ENCODE peak calls at places on chromosomes 12 and 14, in ten cellular contexts. One of them, this sample, is unnamed.

GRCh38 chr14:58298880-58299664 is 717 bp downstream of the ARID4A start:
- DNase-seq in SK-N-MC: no peak
- DNase-seq in upper lobe of right lung: peak
- DNase-seq in dorsolateral prefrontal cortex: peak
- DNase-seq in breast epithelium: no peak
- DNase-seq in CD8-positive, alpha-beta T cell: peak
- DNase-seq in spleen: peak
- DNase-seq in kidney: peak
- DNase-seq in A549: no peak
- DNase-seq in cardiac muscle cell: peak
- DNase-seq in this sample: peak

GRCh38 chr12:30391766-30392366 is 303.8 kb downstream of the IPO8 start:
- DNase-seq in breast epithelium: no peak
- DNase-seq in cardiac muscle cell: no peak
- DNase-seq in upper lobe of right lung: no peak
- DNase-seq in CD8-positive, alpha-beta T cell: no peak
- DNase-seq in dorsolateral prefrontal cortex: no peak
- DNase-seq in SK-N-MC: no peak
- DNase-seq in spleen: no peak
- DNase-seq in kidney: no peak
- DNase-seq in A549: no peak
- DNase-seq in this sample: no peak

GRCh38 chr12:108312073-108312884 is 26.8 kb downstream of the CMKLR1 start:
- DNase-seq in SK-N-MC: no peak
- DNase-seq in spleen: no peak
- DNase-seq in A549: no peak
- DNase-seq in CD8-positive, alpha-beta T cell: no peak
- DNase-seq in dorsolateral prefrontal cortex: no peak
- DNase-seq in breast epithelium: no peak
- DNase-seq in kidney: peak
- DNase-seq in cardiac muscle cell: no peak
- DNase-seq in upper lobe of right lung: no peak
- DNase-seq in this sample: no peak

GRCh38 chr12:114381177-114381576 is 24.8 kb downstream of the TBX5 start:
- DNase-seq in spleen: no peak
- DNase-seq in SK-N-MC: no peak
- DNase-seq in A549: no peak
- DNase-seq in breast epithelium: no peak
- DNase-seq in kidney: no peak
- DNase-seq in cardiac muscle cell: peak
- DNase-seq in CD8-positive, alpha-beta T cell: no peak
- DNase-seq in dorsolateral prefrontal cortex: no peak
- DNase-seq in upper lobe of right lung: no peak
- DNase-seq in this sample: no peak

GRCh38 chr14:50875359-50876090 is 3.7 kb downstream of the ABHD12B start:
- DNase-seq in dorsolateral prefrontal cortex: no peak
- DNase-seq in breast epithelium: no peak
- DNase-seq in upper lobe of right lung: no peak
- DNase-seq in A549: no peak
- DNase-seq in SK-N-MC: no peak
- DNase-seq in spleen: no peak
- DNase-seq in CD8-positive, alpha-beta T cell: peak
- DNase-seq in kidney: no peak
- DNase-seq in cardiac muscle cell: no peak
- DNase-seq in this sample: no peak

GRCh38 chr14:89625208-89625987 is 208.4 kb upstream of the FOXN3 start:
- DNase-seq in A549: no peak
- DNase-seq in breast epithelium: no peak
- DNase-seq in spleen: no peak
- DNase-seq in upper lobe of right lung: no peak
- DNase-seq in dorsolateral prefrontal cortex: peak
- DNase-seq in cardiac muscle cell: no peak
- DNase-seq in kidney: peak
- DNase-seq in CD8-positive, alpha-beta T cell: no peak
- DNase-seq in SK-N-MC: no peak
- DNase-seq in this sample: no peak

GRCh38 chr12:69500631-69501030 is 30.4 kb downstream of the FRS2 start:
- DNase-seq in breast epithelium: no peak
- DNase-seq in dorsolateral prefrontal cortex: no peak
- DNase-seq in A549: no peak
- DNase-seq in upper lobe of right lung: no peak
- DNase-seq in spleen: no peak
- DNase-seq in kidney: no peak
- DNase-seq in cardiac muscle cell: no peak
- DNase-seq in SK-N-MC: no peak
- DNase-seq in CD8-positive, alpha-beta T cell: no peak
- DNase-seq in this sample: no peak

GRCh38 chr12:104689630-104690029 is 232.9 kb downstream of the CHST11 start:
- DNase-seq in A549: no peak
- DNase-seq in SK-N-MC: no peak
- DNase-seq in spleen: no peak
- DNase-seq in CD8-positive, alpha-beta T cell: no peak
- DNase-seq in upper lobe of right lung: no peak
- DNase-seq in kidney: no peak
- DNase-seq in dorsolateral prefrontal cortex: no peak
- DNase-seq in cardiac muscle cell: no peak
- DNase-seq in breast epithelium: no peak
- DNase-seq in this sample: no peak

GRCh38 chr12:12748051-12748450 is 30.9 kb downstream of the CDKN1B start:
- DNase-seq in spleen: no peak
- DNase-seq in dorsolateral prefrontal cortex: no peak
- DNase-seq in breast epithelium: no peak
- DNase-seq in A549: no peak
- DNase-seq in kidney: no peak
- DNase-seq in upper lobe of right lung: no peak
- DNase-seq in CD8-positive, alpha-beta T cell: no peak
- DNase-seq in cardiac muscle cell: no peak
- DNase-seq in SK-N-MC: no peak
- DNase-seq in this sample: no peak

GRCh38 chr12:12745576-12746211 is 28.5 kb downstream of the CDKN1B start:
- DNase-seq in SK-N-MC: no peak
- DNase-seq in spleen: no peak
- DNase-seq in upper lobe of right lung: no peak
- DNase-seq in cardiac muscle cell: no peak
- DNase-seq in A549: no peak
- DNase-seq in kidney: no peak
- DNase-seq in breast epithelium: no peak
- DNase-seq in CD8-positive, alpha-beta T cell: no peak
- DNase-seq in dorsolateral prefrontal cortex: no peak
- DNase-seq in this sample: no peak

GRCh38 chr12:12747281-12747680 is 30.1 kb downstream of the CDKN1B start:
- DNase-seq in kidney: no peak
- DNase-seq in dorsolateral prefrontal cortex: no peak
- DNase-seq in cardiac muscle cell: peak
- DNase-seq in breast epithelium: no peak
- DNase-seq in CD8-positive, alpha-beta T cell: no peak
- DNase-seq in SK-N-MC: no peak
- DNase-seq in spleen: no peak
- DNase-seq in A549: no peak
- DNase-seq in upper lobe of right lung: no peak
- DNase-seq in this sample: no peak

GRCh38 chr12:12741705-12742104 is 24.5 kb downstream of the CDKN1B start:
- DNase-seq in dorsolateral prefrontal cortex: no peak
- DNase-seq in spleen: no peak
- DNase-seq in CD8-positive, alpha-beta T cell: no peak
- DNase-seq in SK-N-MC: no peak
- DNase-seq in breast epithelium: no peak
- DNase-seq in upper lobe of right lung: no peak
- DNase-seq in A549: no peak
- DNase-seq in kidney: no peak
- DNase-seq in cardiac muscle cell: no peak
- DNase-seq in this sample: no peak

DNA sequence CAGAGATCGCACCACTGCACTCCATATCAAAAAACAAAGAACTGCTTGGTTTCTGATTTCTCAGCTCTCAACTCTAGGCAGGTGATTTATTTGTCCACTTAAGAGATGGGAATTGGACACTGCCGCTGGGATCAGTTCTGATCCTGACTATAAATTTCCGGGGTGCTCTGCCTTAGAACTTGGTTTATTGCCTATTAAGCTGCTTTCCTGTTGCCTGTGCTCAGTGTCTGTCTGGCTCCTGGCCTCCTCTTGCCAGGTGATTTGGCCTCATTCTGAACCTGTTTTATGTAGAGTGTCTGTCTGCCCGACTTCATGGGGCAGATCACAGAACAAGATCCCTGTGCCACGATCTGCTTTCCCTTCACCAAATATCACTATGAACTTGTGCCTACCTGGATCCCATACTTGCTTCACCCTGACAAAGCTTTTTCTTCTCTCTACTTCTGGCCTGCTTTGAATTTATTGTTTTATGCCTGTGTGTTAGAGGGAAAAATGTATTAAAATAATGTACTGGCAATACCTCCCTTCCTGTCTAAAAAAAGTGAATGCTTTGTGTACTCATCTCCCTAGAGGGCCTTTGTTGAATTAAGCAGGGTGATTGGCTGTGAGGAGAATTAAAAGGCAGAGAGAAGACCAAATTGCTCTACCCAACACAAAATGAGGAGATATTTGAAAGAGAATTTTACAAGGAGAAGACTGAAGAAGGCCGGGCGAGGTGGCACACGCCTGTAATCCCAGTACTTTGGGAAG is 27.6 kb downstream of the CDKN1B start:
- DNase-seq in SK-N-MC: no peak
- DNase-seq in CD8-positive, alpha-beta T cell: no peak
- DNase-seq in upper lobe of right lung: no peak
- DNase-seq in cardiac muscle cell: no peak
- DNase-seq in spleen: no peak
- DNase-seq in breast epithelium: no peak
- DNase-seq in dorsolateral prefrontal cortex: no peak
- DNase-seq in kidney: no peak
- DNase-seq in A549: no peak
- DNase-seq in this sample: no peak
- H3K27ac ChIP-seq in SK-N-MC: no peak
- H3K27ac ChIP-seq in CD8-positive, alpha-beta T cell: no peak
- H3K27ac ChIP-seq in upper lobe of right lung: no peak
- H3K27ac ChIP-seq in cardiac muscle cell: no peak
- H3K27ac ChIP-seq in spleen: no peak
- H3K27ac ChIP-seq in breast epithelium: peak
- H3K27ac ChIP-seq in dorsolateral prefrontal cortex: no peak
- H3K27ac ChIP-seq in kidney: no peak
- H3K27ac ChIP-seq in A549: no peak
- H3K27ac ChIP-seq in this sample: no peak

GRCh38 chr12:13962699-13963098 is 18.7 kb downstream of the GRIN2B start:
- DNase-seq in upper lobe of right lung: no peak
- DNase-seq in breast epithelium: no peak
- DNase-seq in kidney: no peak
- DNase-seq in CD8-positive, alpha-beta T cell: no peak
- DNase-seq in spleen: no peak
- DNase-seq in cardiac muscle cell: peak
- DNase-seq in A549: peak
- DNase-seq in SK-N-MC: no peak
- DNase-seq in dorsolateral prefrontal cortex: no peak
- DNase-seq in this sample: no peak
- H3K4me3 ChIP-seq in upper lobe of right lung: no peak
- H3K4me3 ChIP-seq in breast epithelium: no peak
- H3K4me3 ChIP-seq in kidney: no peak
- H3K4me3 ChIP-seq in CD8-positive, alpha-beta T cell: no peak
- H3K4me3 ChIP-seq in spleen: no peak
- H3K4me3 ChIP-seq in cardiac muscle cell: no peak
- H3K4me3 ChIP-seq in A549: no peak
- H3K4me3 ChIP-seq in SK-N-MC: no peak
- H3K4me3 ChIP-seq in dorsolateral prefrontal cortex: peak
- H3K4me3 ChIP-seq in this sample: no peak

GRCh38 chr14:85531594-85532391 is 1.8 kb downstream of the FLRT2 start:
- DNase-seq in spleen: peak
- DNase-seq in A549: peak
- DNase-seq in breast epithelium: peak
- DNase-seq in CD8-positive, alpha-beta T cell: no peak
- DNase-seq in kidney: peak
- DNase-seq in upper lobe of right lung: peak
- DNase-seq in cardiac muscle cell: peak
- DNase-seq in SK-N-MC: no peak
- DNase-seq in dorsolateral prefrontal cortex: peak
- DNase-seq in this sample: peak

GRCh38 chr14:85531141-85531593 is 1.2 kb downstream of the FLRT2 start:
- DNase-seq in CD8-positive, alpha-beta T cell: no peak
- DNase-seq in A549: peak
- DNase-seq in kidney: peak
- DNase-seq in breast epithelium: peak
- DNase-seq in cardiac muscle cell: peak
- DNase-seq in upper lobe of right lung: peak
- DNase-seq in spleen: peak
- DNase-seq in SK-N-MC: no peak
- DNase-seq in dorsolateral prefrontal cortex: peak
- DNase-seq in this sample: peak

GRCh38 chr14:85532981-85533820 is 3.3 kb downstream of the FLRT2 start:
- DNase-seq in breast epithelium: peak
- DNase-seq in CD8-positive, alpha-beta T cell: no peak
- DNase-seq in upper lobe of right lung: peak
- DNase-seq in A549: peak
- DNase-seq in dorsolateral prefrontal cortex: peak
- DNase-seq in cardiac muscle cell: peak
- DNase-seq in spleen: no peak
- DNase-seq in kidney: peak
- DNase-seq in SK-N-MC: no peak
- DNase-seq in this sample: peak

GRCh38 chr14:85533821-85534271 is 3.9 kb downstream of the FLRT2 start:
- DNase-seq in SK-N-MC: no peak
- DNase-seq in breast epithelium: peak
- DNase-seq in cardiac muscle cell: peak
- DNase-seq in spleen: no peak
- DNase-seq in A549: no peak
- DNase-seq in upper lobe of right lung: peak
- DNase-seq in dorsolateral prefrontal cortex: no peak
- DNase-seq in CD8-positive, alpha-beta T cell: no peak
- DNase-seq in kidney: peak
- DNase-seq in this sample: peak

GRCh38 chr14:85532570-85532969 is 2.6 kb downstream of the FLRT2 start:
- DNase-seq in CD8-positive, alpha-beta T cell: no peak
- DNase-seq in cardiac muscle cell: no peak
- DNase-seq in kidney: no peak
- DNase-seq in spleen: no peak
- DNase-seq in SK-N-MC: no peak
- DNase-seq in A549: no peak
- DNase-seq in breast epithelium: no peak
- DNase-seq in upper lobe of right lung: no peak
- DNase-seq in dorsolateral prefrontal cortex: no peak
- DNase-seq in this sample: no peak
- H3K27ac ChIP-seq in CD8-positive, alpha-beta T cell: no peak
- H3K27ac ChIP-seq in cardiac muscle cell: no peak
- H3K27ac ChIP-seq in kidney: no peak
- H3K27ac ChIP-seq in spleen: peak
- H3K27ac ChIP-seq in SK-N-MC: peak
- H3K27ac ChIP-seq in A549: peak
- H3K27ac ChIP-seq in breast epithelium: peak
- H3K27ac ChIP-seq in upper lobe of right lung: no peak
- H3K27ac ChIP-seq in dorsolateral prefrontal cortex: peak
- H3K27ac ChIP-seq in this sample: no peak

DNA sequence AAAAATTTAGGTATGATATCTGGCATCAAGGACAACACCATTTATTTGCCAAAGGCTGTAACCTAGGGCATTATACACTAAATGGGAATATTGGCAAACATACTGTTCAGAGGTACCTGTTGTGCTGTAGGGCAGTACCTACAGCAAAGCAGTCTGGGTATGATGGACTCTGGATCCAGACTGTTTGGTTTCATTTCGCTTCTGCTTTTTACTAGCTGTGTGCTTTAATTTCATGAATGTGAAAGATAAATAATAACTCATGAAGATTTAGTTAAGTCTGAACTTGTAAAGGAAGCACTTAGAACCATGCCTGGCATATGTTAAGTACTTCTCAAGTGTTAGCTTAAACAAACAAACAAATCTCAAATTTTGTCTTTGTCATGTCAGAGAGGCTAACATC is 17.7 kb upstream of the SLC38A2 start:
- DNase-seq in dorsolateral prefrontal cortex: no peak
- DNase-seq in kidney: no peak
- DNase-seq in A549: no peak
- DNase-seq in CD8-positive, alpha-beta T cell: no peak
- DNase-seq in spleen: no peak
- DNase-seq in SK-N-MC: no peak
- DNase-seq in upper lobe of right lung: no peak
- DNase-seq in breast epithelium: no peak
- DNase-seq in cardiac muscle cell: no peak
- DNase-seq in this sample: no peak
- H3K4me3 ChIP-seq in dorsolateral prefrontal cortex: no peak
- H3K4me3 ChIP-seq in kidney: no peak
- H3K4me3 ChIP-seq in A549: no peak
- H3K4me3 ChIP-seq in CD8-positive, alpha-beta T cell: no peak
- H3K4me3 ChIP-seq in spleen: no peak
- H3K4me3 ChIP-seq in SK-N-MC: peak
- H3K4me3 ChIP-seq in upper lobe of right lung: no peak
- H3K4me3 ChIP-seq in breast epithelium: no peak
- H3K4me3 ChIP-seq in cardiac muscle cell: no peak
- H3K4me3 ChIP-seq in this sample: no peak

This sample was measured in aorta.